ENCODE peak calls at places on chromosomes 13 and 19, in five cellular contexts. R is thoracic aorta, W is left ventricle myocardium inferior, L is body of pancreas, Z is hepatocyte. U is an unnamed sample.

GRCh38 chr19:43471091-43471490 is 5.7 kb upstream of the LYPD3 start:
- DNase-seq in W (no peak), Z (no peak), R (no peak), L (no peak), U (no peak)

GRCh38 chr13:49855930-49856329 is 63.4 kb upstream of the KPNA3 start:
- DNase-seq in R (no peak), W (no peak), L (no peak), Z (no peak), U (no peak)

GRCh38 chr19:53328967-53329366 is 4.6 kb upstream of the ZNF845 start:
- DNase-seq in Z (no peak), L (peak; percentile 22), W (peak; percentile 70), R (no peak), U (peak; percentile 89)

GRCh38 chr19:18633321-18633720 is 3.5 kb upstream of the KLHL26 start:
- DNase-seq in L (peak; percentile 81), W (no peak), R (no peak), Z (no peak), U (peak; percentile 70)

GRCh38 chr19:7550987-7551761 is 15.7 kb downstream of the PNPLA6 start:
- DNase-seq in W (peak; percentile 62), L (peak; percentile 94), Z (peak; percentile 86), R (no peak), U (peak; percentile 92)

GRCh38 chr13:29756506-29756905 is 93.9 kb downstream of the UBL3 start:
- DNase-seq in L (no peak), W (no peak), Z (no peak), R (no peak), U (no peak)

GRCh38 chr19:38684862-38685665 is 37.6 kb downstream of the ACTN4 start:
- DNase-seq in L (no peak), W (no peak), Z (no peak), R (no peak), U (no peak)

GRCh38 chr19:49637865-49638350 is 2.0 kb downstream of the RRAS start:
- DNase-seq in R (peak; percentile 55), L (peak; percentile 68), Z (peak; percentile 71), W (peak; percentile 92), U (peak; percentile 96)

GRCh38 chr13:80010286-80010831 is 330.6 kb downstream of the SPRY2 start:
- DNase-seq in R (no peak), W (no peak), L (peak; percentile 35), Z (no peak), U (no peak)

GRCh38 chr19:313169-313987 is 22.2 kb upstream of the PLPP2 start:
- DNase-seq in R (no peak), Z (no peak), L (no peak), W (no peak), U (peak; percentile 61)

GRCh38 chr13:50033696-50034095 is 18.5 kb downstream of the KCNRG start:
- DNase-seq in L (no peak), Z (no peak), R (no peak), W (no peak), U (no peak)

GRCh38 chr19:5667751-5668271 is 12.5 kb downstream of the MICOS13 start:
- DNase-seq in Z (peak; percentile 44), R (no peak), L (no peak), W (no peak), U (peak; percentile 67)

GRCh38 chr13:40784540-40784939 is 4.9 kb upstream of the SLC25A15 start:
- DNase-seq in L (no peak), R (no peak), W (no peak), Z (no peak), U (no peak)

GRCh38 chr19:6362351-6362801 is 1.0 kb downstream of the CLPP start:
- DNase-seq in W (no peak), R (no peak), Z (no peak), L (no peak), U (no peak)

GRCh38 chr19:42052241-42052863 is 17.7 kb downstream of the GRIK5 start:
- DNase-seq in Z (no peak), W (no peak), R (no peak), L (no peak), U (no peak)

GRCh38 chr13:80979035-80979641 is 638.2 kb upstream of the SPRY2 start:
- DNase-seq in R (no peak), L (peak; percentile 55), Z (peak; percentile 80), W (no peak), U (no peak)

GRCh38 chr19:3367572-3368440 is 1.4 kb downstream of the NFIC start:
- DNase-seq in L (peak; percentile 44), R (no peak), Z (no peak), W (no peak), U (no peak)

GRCh38 chr13:85993567-85993966 is 194.3 kb upstream of the SLITRK6 start:
- DNase-seq in Z (no peak), W (no peak), L (no peak), R (no peak), U (no peak)

GRCh38 chr13:44576396-44577235 is 486 bp upstream of the TSC22D1 start:
- DNase-seq in Z (peak; percentile 57), R (peak; percentile 24), L (peak; percentile 41), W (peak; percentile 25), U (peak; percentile 80)

GRCh38 chr19:2385053-2385721 is 25.1 kb downstream of the TMPRSS9 start:
- DNase-seq in W (no peak), L (peak; percentile 59), R (no peak), Z (peak; percentile 76), U (peak; percentile 77)

GRCh38 chr19:58154287-58154678 is 3.7 kb upstream of the ZNF329 start:
- DNase-seq in Z (peak; percentile 58), W (peak; percentile 34), L (peak; percentile 46), R (no peak), U (peak; percentile 85)

GRCh38 chr19:42313096-42313839 is at the start of gene TMEM145:
- DNase-seq in R (no peak), W (no peak), L (peak; percentile 77), Z (peak; percentile 80), U (peak; percentile 74)

DNA sequence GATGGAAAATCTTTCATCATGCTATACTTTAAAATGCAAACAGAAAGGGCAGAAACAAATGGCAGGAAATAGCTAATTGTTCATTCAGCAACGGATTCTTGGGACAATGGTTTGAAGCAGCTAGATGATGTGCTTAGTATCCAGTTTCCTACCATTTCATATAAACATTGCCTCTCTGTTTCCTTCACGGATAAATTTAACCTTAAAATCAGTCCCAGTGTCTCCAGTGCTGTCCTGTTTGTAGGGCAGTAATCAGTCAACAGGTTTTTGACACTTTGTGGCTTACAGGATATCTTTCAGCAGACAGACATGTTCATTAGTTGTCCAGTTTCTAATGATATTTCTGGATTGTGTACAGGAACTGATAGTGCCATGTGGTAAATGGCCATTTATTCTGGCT is 24.7 kb upstream of the RB1 start:
- DNase-seq in Z (no peak), L (no peak), W (no peak), R (no peak), U (no peak)
- H3K4me1 ChIP-seq in Z (no peaks in the 10 kb centered on the region), L (no peaks in the 10 kb centered on the region), W (peaks cover 20% of the 10 kb centered on the region), R (no peaks in the 10 kb centered on the region), U (no peaks in the 10 kb centered on the region)

DNA sequence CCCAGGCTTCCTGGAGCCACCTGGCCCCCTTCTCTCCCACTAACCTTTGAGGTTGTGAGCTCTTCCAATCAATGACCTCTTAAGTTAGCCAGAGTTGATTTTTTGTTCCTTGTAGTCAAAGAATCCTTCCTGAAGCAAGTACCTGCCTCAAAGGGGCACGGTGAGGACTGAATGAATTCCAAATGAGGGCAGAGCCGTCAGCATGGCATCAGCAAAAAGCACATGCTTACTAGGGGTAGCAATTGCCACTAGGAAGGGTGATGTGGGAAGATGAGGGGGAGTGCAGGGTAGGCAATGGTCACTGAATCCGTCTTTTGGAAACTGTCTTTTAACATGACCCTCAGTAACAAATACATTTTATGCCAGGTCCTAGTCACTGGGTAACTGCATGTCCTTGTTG is 15.6 kb upstream of the DHRS12 start:
- DNase-seq in R (no peak), L (no peak), W (no peak), Z (no peak), U (no peak)
- H3K4me1 ChIP-seq in R (peaks cover 15% of the 10 kb centered on the region), L (peaks cover 15% of the 10 kb centered on the region), W (peaks cover 58% of the 10 kb centered on the region), Z (no peaks in the 10 kb centered on the region), U (peaks cover 5% of the 10 kb centered on the region)

DNA sequence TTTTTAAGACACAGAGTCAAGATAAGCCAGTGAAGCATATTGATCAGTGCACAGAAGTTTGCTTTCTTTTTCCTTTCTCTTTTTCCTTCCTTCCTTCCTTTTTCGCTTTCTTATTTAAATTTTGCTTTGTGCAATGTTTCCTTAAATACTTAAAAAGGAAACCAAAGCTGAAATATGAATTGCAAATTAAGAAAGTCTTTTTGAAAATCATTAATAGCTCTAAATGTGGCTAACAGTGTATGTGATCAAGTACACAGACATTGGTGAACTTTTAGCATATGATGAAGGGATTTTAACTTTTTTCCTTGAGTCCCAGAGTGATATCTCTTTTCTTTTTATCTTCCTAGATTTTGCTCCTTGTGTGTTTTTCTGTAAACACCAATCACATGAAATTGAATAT is 1356.9 kb upstream of the PRR20A start:
- DNase-seq in L (no peak), R (no peak), Z (no peak), W (no peak), U (no peak)
- H3K4me1 ChIP-seq in L (no peaks in the 10 kb centered on the region), R (no peaks in the 10 kb centered on the region), Z (no peaks in the 10 kb centered on the region), W (no peaks in the 10 kb centered on the region), U (no peaks in the 10 kb centered on the region)

DNA sequence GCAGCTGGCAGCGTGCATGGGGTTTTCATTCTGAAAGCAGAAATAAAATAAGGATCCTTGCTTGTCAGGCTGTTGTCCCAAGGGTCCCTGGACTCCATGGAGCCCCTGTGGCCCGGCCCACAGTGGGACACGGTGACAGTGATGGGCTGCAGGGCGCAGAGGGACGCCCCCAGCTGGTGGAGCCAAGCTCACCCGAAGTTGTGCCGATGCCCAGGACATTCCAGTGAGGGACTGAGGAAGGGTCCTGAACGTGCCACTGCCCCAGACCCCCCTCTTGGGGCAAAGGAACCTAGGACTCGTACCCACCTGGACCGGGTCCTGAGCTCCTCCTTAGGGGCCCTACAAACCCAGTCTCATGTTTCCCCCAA is 35.0 kb downstream of the MYO9B start:
- DNase-seq in Z (no peak), L (no peak), R (no peak), W (no peak), U (no peak)
- H3K4me1 ChIP-seq in Z (peaks cover 10% of the 10 kb centered on the region), L (peaks cover 12% of the 10 kb centered on the region), R (peaks cover 74% of the 10 kb centered on the region), W (peaks cover 49% of the 10 kb centered on the region), U (no peaks in the 10 kb centered on the region)

GRCh38 chr19:10416380-10417257 is 3.7 kb upstream of the PDE4A start:
- DNase-seq in L (peak; percentile 95), W (peak; percentile 77), Z (peak; percentile 92), R (peak; percentile 68), U (peak; percentile 92)
- H3K4me1 ChIP-seq in L (peaks cover 40% of the 10 kb centered on the region), W (peaks cover 57% of the 10 kb centered on the region), Z (peaks cover 16% of the 10 kb centered on the region), R (peaks cover 27% of the 10 kb centered on the region), U (peaks cover 3% of the 10 kb centered on the region)

GRCh38 chr13:110912651-110913051 is 2.2 kb downstream of the ANKRD10 start:
- DNase-seq in Z (peak; percentile 38), L (peak; percentile 29), W (no peak), R (no peak), U (no peak)

GRCh38 chr13:110915057-110915873 is at the start of gene ANKRD10:
- DNase-seq in R (peak; percentile 95), L (peak; percentile 100), Z (peak; percentile 100), W (peak; percentile 99), U (peak; percentile 100)

GRCh38 chr13:110914293-110915056 is 394 bp downstream of the ANKRD10 start:
- DNase-seq in Z (peak; percentile 88), L (peak; percentile 80), R (peak; percentile 21), W (peak; percentile 90), U (peak; percentile 94)

GRCh38 chr13:110913322-110913721 is 1.5 kb downstream of the ANKRD10 start:
- DNase-seq in R (no peak), Z (peak; percentile 64), L (peak; percentile 51), W (no peak), U (no peak)

GRCh38 chr13:110913911-110914292 is 967 bp downstream of the ANKRD10 start:
- DNase-seq in W (no peak), L (no peak), Z (no peak), R (no peak), U (no peak)
- H3K4me1 ChIP-seq in W (peaks cover 75% of the 10 kb centered on the region), L (peaks cover 50% of the 10 kb centered on the region), Z (peaks cover 34% of the 10 kb centered on the region), R (peaks cover 52% of the 10 kb centered on the region), U (peaks cover 17% of the 10 kb centered on the region)

GRCh38 chr13:52025475-52026245 is 1.2 kb downstream of the UTP14C start:
- DNase-seq in L (peak; percentile 10), Z (no peak), R (no peak), W (no peak), U (no peak)
- H3K4me1 ChIP-seq in L (peaks cover 32% of the 10 kb centered on the region), Z (peaks cover 18% of the 10 kb centered on the region), R (peaks cover 4% of the 10 kb centered on the region), W (peaks cover 4% of the 10 kb centered on the region), U (no peaks in the 10 kb centered on the region)